ENCODE peak calls at places on chromosome 2, in nine cellular contexts. I is aorta, Q is adrenal gland, C is heart left ventricle, D is right atrium auricular region, H is small intestine, X is lung, T is fibroblast of lung, Y is lower lobe of right lung. U is an unnamed sample.

GRCh38 chr2:30736461-30737325 is 70.6 kb downstream of the CAPN13 start:
- DNase-seq in Y (no peak), I (no peak), X (no peak), C (no peak), H (no peak), Q (no peak), D (no peak), T (no peak), U (no peak)

GRCh38 chr2:21451418-21451817 is 327.6 kb downstream of the TDRD15 start:
- DNase-seq in T (no peak), D (no peak), X (no peak), Q (no peak), C (no peak), I (no peak), H (no peak), Y (no peak), U (no peak)

GRCh38 chr2:171531291-171531690 is 9.0 kb downstream of the CYBRD1 start:
- DNase-seq in I (peak), Q (peak), D (peak), C (no peak), H (no peak), T (peak), Y (no peak), X (no peak), U (no peak)

GRCh38 chr2:1491751-1492150 is 78.5 kb downstream of the TPO start:
- DNase-seq in I (no peak), D (no peak), Y (no peak), T (no peak), H (no peak), C (peak), X (no peak), Q (no peak), U (no peak)

GRCh38 chr2:176734868-176735267 is 465.6 kb downstream of the MTX2 start:
- DNase-seq in X (no peak), C (no peak), Q (no peak), H (no peak), I (no peak), T (no peak), Y (no peak), D (no peak), U (no peak)

GRCh38 chr2:138794734-138795133 is 14.5 kb upstream of the NXPH2 start:
- DNase-seq in Y (no peak), X (no peak), D (no peak), Q (no peak), T (no peak), H (no peak), I (no peak), C (no peak), U (no peak)

GRCh38 chr2:136254681-136255080 is 136.7 kb upstream of the CXCR4 start:
- DNase-seq in D (no peak), X (no peak), I (no peak), T (no peak), Y (no peak), H (no peak), Q (no peak), C (no peak), U (no peak)

GRCh38 chr2:219142329-219142728 is 18.3 kb downstream of the NHEJ1 start:
- DNase-seq in T (peak), I (peak), Q (peak), Y (no peak), C (no peak), H (no peak), X (no peak), D (no peak), U (no peak)

GRCh38 chr2:239583879-239584859 is 183.3 kb upstream of the HDAC4 start:
- DNase-seq in C (no peak), H (no peak), X (no peak), T (no peak), I (peak), Y (peak), Q (no peak), D (no peak), U (no peak)

GRCh38 chr2:96342085-96342484 is 6.5 kb downstream of the NCAPH start:
- DNase-seq in T (peak), C (no peak), Q (peak), Y (no peak), H (peak), I (no peak), D (no peak), X (no peak), U (no peak)

GRCh38 chr2:187138240-187138639 is 289.3 kb upstream of the ZSWIM2 start:
- DNase-seq in T (peak), Y (peak), D (peak), H (peak), I (peak), C (peak), X (no peak), Q (no peak), U (peak)

GRCh38 chr2:177772529-177772928 is 300.0 kb downstream of the PDE11A start:
- DNase-seq in C (no peak), X (no peak), Y (no peak), Q (no peak), I (no peak), D (no peak), T (peak), H (peak), U (no peak)

GRCh38 chr2:103174711-103175110 is 412.9 kb downstream of the TMEM182 start:
- DNase-seq in Q (no peak), T (no peak), I (no peak), Y (no peak), X (no peak), H (no peak), C (no peak), D (no peak), U (no peak)

GRCh38 chr2:16381511-16381910 is 284.1 kb downstream of the CYRIA start:
- DNase-seq in X (no peak), H (no peak), D (no peak), T (no peak), C (no peak), Q (no peak), I (no peak), Y (no peak), U (no peak)

GRCh38 chr2:46385786-46386577 is 88.8 kb downstream of the EPAS1 start:
- DNase-seq in C (no peak), I (no peak), T (peak), H (no peak), Q (no peak), X (peak), D (no peak), Y (no peak), U (no peak)

GRCh38 chr2:17672583-17673317 is 80.9 kb downstream of the SMC6 start:
- DNase-seq in Q (no peak), X (no peak), T (peak), Y (no peak), D (no peak), H (no peak), I (no peak), C (no peak), U (no peak)

GRCh38 chr2:192007819-192008218 is 160.9 kb upstream of the CAVIN2 start:
- DNase-seq in T (peak), C (no peak), H (no peak), X (no peak), Q (no peak), Y (no peak), D (no peak), I (no peak), U (no peak)

GRCh38 chr2:10520926-10521325 is 72.8 kb upstream of the ODC1 start:
- DNase-seq in X (no peak), H (no peak), D (no peak), Q (no peak), Y (no peak), C (no peak), T (no peak), I (no peak), U (no peak)

GRCh38 chr2:223396993-223397392 is 205.2 kb downstream of the SCG2 start:
- DNase-seq in C (no peak), X (no peak), T (no peak), D (no peak), H (no peak), I (no peak), Y (no peak), Q (no peak), U (no peak)

GRCh38 chr2:70118798-70119454 is 31.6 kb downstream of the PCBP1 start:
- DNase-seq in Y (no peak), D (no peak), Q (no peak), H (no peak), X (no peak), T (no peak), I (peak), C (no peak), U (no peak)

GRCh38 chr2:135742307-135742838 is 718 bp downstream of the UBXN4 start:
- DNase-seq in C (peak), T (peak), D (no peak), Y (no peak), X (peak), Q (peak), H (peak), I (peak), U (peak)

GRCh38 chr2:54636425-54637139 is 86.9 kb upstream of the EML6 start:
- DNase-seq in X (no peak), C (no peak), I (no peak), T (no peak), Q (peak), D (no peak), Y (no peak), H (no peak), U (no peak)

GRCh38 chr2:3487931-3488554 is 31.3 kb downstream of the ADI1 start:
- DNase-seq in I (peak), T (no peak), Q (no peak), D (no peak), C (no peak), X (no peak), Y (peak), H (no peak), U (no peak)

GRCh38 chr2:170155022-170155722 is 22.8 kb upstream of the MYO3B start:
- DNase-seq in D (no peak), C (no peak), X (no peak), I (no peak), Q (no peak), T (peak), H (no peak), Y (no peak), U (no peak)
- H3K27ac ChIP-seq in D (no peak), C (no peak), X (no peak), I (no peak), Q (no peak), T (peak), H (no peak), Y (no peak), U (no peak)

DNA sequence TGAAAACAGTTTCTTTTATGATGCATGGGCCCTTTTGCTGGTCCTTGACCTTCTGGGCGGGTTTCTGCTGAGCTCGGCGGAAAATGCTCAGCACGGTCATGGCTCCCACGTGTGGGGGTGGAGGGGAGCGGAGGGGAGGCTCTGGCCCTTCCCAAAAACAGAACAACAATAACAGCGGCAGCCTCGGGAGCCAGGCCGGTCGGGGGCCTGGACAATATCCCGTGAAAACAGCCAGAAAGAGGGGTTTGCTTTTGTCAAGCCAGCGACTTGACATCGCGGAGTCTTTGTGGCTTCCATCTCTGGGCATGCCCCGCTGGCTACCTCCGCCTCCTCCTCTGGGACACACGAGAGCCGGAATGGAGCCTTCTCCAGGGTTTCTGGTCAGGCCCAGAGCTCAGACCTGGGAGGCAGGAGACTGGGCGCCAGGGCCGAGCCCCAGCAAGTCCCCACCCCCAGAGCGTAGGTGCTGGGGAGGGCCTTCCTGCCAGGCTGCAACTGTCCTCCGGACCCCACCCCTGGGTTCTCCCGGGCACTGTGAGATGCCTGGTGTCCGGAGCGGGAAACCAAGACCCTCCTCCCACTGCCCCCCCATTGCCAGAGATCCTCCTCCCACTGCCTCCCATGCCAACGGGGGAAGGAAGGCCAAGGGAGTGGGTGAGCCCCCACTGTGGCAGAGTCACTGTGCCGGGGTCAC is 35.9 kb upstream of the SNED1 start:
- DNase-seq in D (peak), I (peak), T (peak), Y (peak), C (peak), H (peak), Q (peak), X (peak), U (peak)
- H3K27ac ChIP-seq in D (no peak), I (no peak), T (peak), Y (peak), C (peak), H (peak), Q (peak), X (peak), U (peak)

DNA sequence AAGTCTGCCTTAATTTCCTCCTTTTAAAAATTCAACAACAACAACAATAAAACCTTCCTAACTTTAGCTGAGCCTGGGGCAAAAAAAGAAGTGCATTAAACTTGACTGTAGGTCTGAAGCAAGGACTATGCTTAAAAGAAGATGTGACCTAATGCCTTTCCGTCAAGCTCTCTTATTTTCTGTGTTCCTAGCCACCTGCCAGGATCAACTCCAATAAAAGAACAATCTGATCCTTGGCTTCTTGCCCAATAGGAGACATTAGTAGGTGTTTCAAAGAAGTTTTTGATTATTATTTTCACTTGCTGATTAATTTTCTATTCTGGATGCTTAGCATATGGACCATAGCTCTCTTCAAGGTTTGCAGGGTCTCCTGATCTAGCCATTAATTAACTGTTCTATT is 237.5 kb downstream of the STK39 start:
- DNase-seq in T (no peak), D (no peak), I (no peak), H (peak), Q (no peak), Y (no peak), X (no peak), C (no peak), U (no peak)
- H3K27ac ChIP-seq in T (no peak), D (no peak), I (no peak), H (no peak), Q (no peak), Y (no peak), X (no peak), C (no peak), U (no peak)

DNA sequence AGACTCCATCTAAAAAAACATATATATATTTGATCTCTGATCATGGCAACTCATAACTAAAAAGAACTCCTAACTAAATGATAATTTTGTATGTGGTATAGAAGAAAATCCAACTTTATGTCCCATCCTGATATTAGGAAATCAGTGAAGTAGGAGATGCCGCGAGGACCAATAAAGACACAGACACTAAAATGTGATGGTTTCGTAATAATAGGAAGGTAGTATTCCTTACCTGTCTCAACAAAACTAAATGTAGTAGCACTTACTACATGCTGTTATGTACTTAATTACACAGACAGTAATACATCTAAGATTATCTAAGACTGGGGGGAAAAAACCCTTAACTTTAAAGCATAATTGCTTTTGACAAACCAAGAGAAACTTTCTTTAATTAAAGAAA is 63.5 kb downstream of the TRIP12 start:
- DNase-seq in X (no peak), I (no peak), Q (no peak), C (no peak), T (no peak), Y (no peak), H (no peak), D (no peak), U (no peak)
- H3K27ac ChIP-seq in X (no peak), I (no peak), Q (no peak), C (no peak), T (no peak), Y (no peak), H (no peak), D (no peak), U (no peak)

GRCh38 chr2:7703523-7704144 is 786.4 kb downstream of the RNF144A start:
- DNase-seq in Y (no peak), H (no peak), T (no peak), I (no peak), C (no peak), Q (no peak), D (no peak), X (no peak), U (no peak)

GRCh38 chr2:7704296-7704865 is 787.2 kb downstream of the RNF144A start:
- DNase-seq in Q (no peak), C (no peak), I (no peak), D (no peak), X (no peak), Y (no peak), T (peak), H (no peak), U (no peak)

GRCh38 chr2:7701807-7702206 is 784.6 kb downstream of the RNF144A start:
- DNase-seq in H (no peak), C (no peak), Q (no peak), I (no peak), D (no peak), Y (no peak), X (no peak), T (no peak), U (no peak)

GRCh38 chr2:7706791-7707190 is 789.6 kb downstream of the RNF144A start:
- DNase-seq in D (no peak), I (no peak), H (no peak), Q (no peak), T (no peak), C (no peak), X (no peak), Y (no peak), U (no peak)

GRCh38 chr2:7703048-7703447 is 785.8 kb downstream of the RNF144A start:
- DNase-seq in X (no peak), H (no peak), Q (no peak), D (no peak), Y (no peak), T (no peak), C (no peak), I (no peak), U (no peak)
- H3K27ac ChIP-seq in X (no peak), H (no peak), Q (no peak), D (no peak), Y (no peak), T (no peak), C (no peak), I (no peak), U (no peak)

DNA sequence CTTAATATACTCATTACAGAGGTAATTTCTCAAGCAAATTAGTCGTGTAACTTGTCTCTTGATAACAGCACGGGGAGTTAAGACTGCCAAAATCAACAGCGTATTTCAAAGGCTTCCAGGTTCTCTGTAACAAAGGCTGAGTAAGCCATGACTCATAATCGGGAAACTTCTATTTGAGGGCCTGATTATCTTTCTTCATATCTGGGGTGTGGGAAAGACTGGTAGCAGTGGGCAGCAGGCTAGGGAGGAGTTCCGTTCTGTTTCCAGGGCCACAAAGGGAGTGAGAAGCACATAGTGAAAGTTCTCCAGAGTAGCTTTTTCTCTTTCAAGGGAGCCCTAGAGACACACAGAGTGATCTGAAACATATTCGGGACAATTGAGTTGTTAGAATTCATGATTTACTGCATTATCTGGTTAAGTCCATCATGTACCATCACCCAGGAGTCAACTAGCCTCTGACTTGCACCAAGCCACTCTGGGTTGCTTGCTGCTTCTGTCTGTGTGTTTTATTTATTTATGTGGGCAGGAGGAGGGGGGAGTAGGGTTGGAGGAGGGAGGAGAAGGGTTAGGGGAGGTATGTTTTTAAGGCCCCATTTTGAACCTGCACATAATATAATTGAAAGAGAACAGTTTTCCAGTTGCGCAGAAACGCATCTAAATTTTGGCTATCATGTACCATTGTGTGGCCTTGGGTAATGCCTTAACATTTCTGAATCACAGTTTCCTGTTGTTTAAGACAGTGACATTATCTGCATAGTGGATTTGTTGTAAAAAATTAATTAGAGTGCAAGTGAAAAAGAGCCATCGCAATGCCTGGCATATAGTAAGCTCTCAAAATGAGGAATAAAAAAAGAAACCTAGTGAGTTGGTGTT is 80.5 kb upstream of the ITPRID2 start:
- DNase-seq in X (no peak), C (peak), Q (peak), T (peak), H (peak), D (no peak), I (no peak), Y (no peak), U (peak)
- H3K27ac ChIP-seq in X (peak), C (peak), Q (peak), T (no peak), H (no peak), D (peak), I (peak), Y (peak), U (peak)

GRCh38 chr2:204665244-204665643 is 120.0 kb downstream of the PARD3B start:
- DNase-seq in H (no peak), Y (no peak), I (no peak), D (no peak), X (no peak), T (peak), Q (no peak), C (no peak), U (no peak)
- H3K27ac ChIP-seq in H (no peak), Y (peak), I (peak), D (no peak), X (peak), T (peak), Q (no peak), C (peak), U (no peak)

GRCh38 chr2:64226611-64227010 is 82.4 kb upstream of the PELI1 start:
- DNase-seq in T (no peak), D (no peak), X (no peak), C (no peak), Q (no peak), Y (no peak), I (no peak), H (no peak), U (no peak)

GRCh38 chr2:64230540-64230939 is 86.3 kb upstream of the PELI1 start:
- DNase-seq in X (no peak), I (no peak), H (no peak), D (no peak), T (no peak), Y (no peak), C (no peak), Q (no peak), U (no peak)

GRCh38 chr2:64227603-64228125 is 83.4 kb upstream of the PELI1 start:
- DNase-seq in C (no peak), H (no peak), T (peak), Y (no peak), X (no peak), Q (no peak), D (no peak), I (no peak), U (no peak)

GRCh38 chr2:64228126-64228678 is 84.0 kb upstream of the PELI1 start:
- DNase-seq in X (peak), Y (peak), C (peak), T (peak), I (peak), Q (peak), H (peak), D (peak), U (peak)

DNA sequence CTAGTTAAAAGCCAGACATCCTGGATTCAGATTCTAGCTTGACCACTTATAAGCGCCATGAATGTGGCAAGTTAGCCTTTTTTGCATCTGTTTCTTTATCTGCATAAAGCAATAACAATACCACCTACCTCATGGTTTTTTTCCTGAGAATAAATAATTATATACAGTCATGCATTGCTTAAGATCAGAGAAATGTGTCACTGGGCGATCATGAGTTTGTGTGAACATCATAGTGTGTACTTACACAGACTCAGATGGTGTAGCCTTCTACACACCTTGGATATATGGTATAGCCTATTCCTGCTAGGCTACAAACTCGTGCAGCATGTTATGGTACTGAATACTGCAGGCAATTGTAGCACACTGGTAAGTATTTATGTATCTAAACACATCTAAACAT is 84.7 kb upstream of the PELI1 start:
- DNase-seq in Q (no peak), C (no peak), T (no peak), Y (no peak), D (no peak), I (no peak), H (no peak), X (no peak), U (no peak)
- H3K27ac ChIP-seq in Q (peak), C (peak), T (no peak), Y (peak), D (peak), I (no peak), H (no peak), X (no peak), U (peak)

U was measured in colonic mucosa.